ENCODE peak calls at places on chromosomes 13 and 19, in seven cellular contexts. U is head of caudate nucleus; A is fibroblast of the aortic adventitia; K is pulmonary artery endothelial cell; L is stimulated activated CD4-positive, alpha-beta T cell treated with anti-CD3 and anti-CD28 coated beads, Interleukin-12 subunit alpha, Interleukin-12 subunit beta, amount 100 ng/mL, for 4 hours; W is astrocyte of the cerebellum; I is ascending aorta. V is an unnamed sample.

GRCh38 chr13:107099661-107100060 is 531.7 kb upstream of the ARGLU1 start:
- DNase-seq in U (no peak), A (no peak), K (no peak), L (no peak), W (peak; percentile 15), I (no peak), V (no peak)

GRCh38 chr19:58409010-58409790 is 751 bp downstream of the ZNF584 start:
- DNase-seq in U (peak; percentile 30), A (peak; percentile 27), K (no peak), L (no peak), W (no peak), I (no peak), V (no peak)

GRCh38 chr19:45508931-45509691 is 1.8 kb downstream of the VASP start:
- DNase-seq in U (peak; percentile 40), A (peak; percentile 37), K (peak; percentile 51), L (no peak), W (peak; percentile 50), I (peak; percentile 53), V (no peak)

GRCh38 chr19:30651066-30651465 is 278.9 kb downstream of the ZNF536 start:
- DNase-seq in U (no peak), A (no peak), K (no peak), L (no peak), W (no peak), I (no peak), V (no peak)

GRCh38 chr19:39974377-39975155 is 3.6 kb downstream of the PSMC4 start:
- DNase-seq in U (no peak), A (no peak), K (no peak), L (no peak), W (no peak), I (no peak), V (no peak)

GRCh38 chr19:16330811-16331690 is 6.4 kb downstream of the KLF2 start:
- DNase-seq in U (no peak), A (peak; percentile 21), K (no peak), L (no peak), W (no peak), I (no peak), V (no peak)

GRCh38 chr19:46860846-46861690 is at the start of gene ARHGAP35:
- DNase-seq in U (no peak), A (no peak), K (no peak), L (peak; percentile 20), W (no peak), I (no peak), V (peak; percentile 81)

GRCh38 chr19:40217027-40217810 is 965 bp downstream of the TTC9B start:
- DNase-seq in U (peak; percentile 27), A (no peak), K (no peak), L (no peak), W (no peak), I (no peak), V (no peak)

GRCh38 chr13:35649162-35649561 is 172.7 kb upstream of the MAB21L1 start:
- DNase-seq in U (no peak), A (peak; percentile 50), K (no peak), L (no peak), W (no peak), I (no peak), V (no peak)

GRCh38 chr19:41753159-41753558 is 2.2 kb upstream of the CEACAM6 start:
- DNase-seq in U (peak; percentile 34), A (peak; percentile 18), K (no peak), L (peak; percentile 81), W (no peak), I (no peak), V (peak; percentile 58)

GRCh38 chr13:39414339-39414738 is 188.7 kb downstream of the LHFPL6 start:
- DNase-seq in U (no peak), A (no peak), K (no peak), L (no peak), W (no peak), I (no peak), V (no peak)

GRCh38 chr13:94323746-94324408 is 155.6 kb downstream of the DCT start:
- DNase-seq in U (no peak), A (no peak), K (no peak), L (no peak), W (no peak), I (no peak), V (peak; percentile 33)

GRCh38 chr19:50933640-50934039 is 19.2 kb downstream of the KLK5 start:
- DNase-seq in U (no peak), A (peak; percentile 43), K (no peak), L (no peak), W (no peak), I (no peak), V (no peak)

GRCh38 chr19:44879309-44880065 is 11.6 kb upstream of the TOMM40 start:
- DNase-seq in U (no peak), A (no peak), K (no peak), L (no peak), W (no peak), I (no peak), V (no peak)